ENCODE peak calls at places on chromosome 6, in five cellular contexts. One of them, this sample, is unnamed.
A peak's percentile ranks its signal among the peaks of the same experiment; 100 is the strongest.

GRCh38 chr6:7052441-7052936 is 55.3 kb upstream of the RREB1 start:
- DNase-seq in amygdala: peak; percentile 14
- DNase-seq in RCC 7860: peak; percentile 13
- DNase-seq in HL-60: peak; percentile 63
- DNase-seq in H7: peak; percentile 79
- DNase-seq in this sample: no peak

GRCh38 chr6:24257282-24257681 is 100.6 kb downstream of the DCDC2 start:
- DNase-seq in amygdala: no peak
- DNase-seq in H7: peak; percentile 26
- DNase-seq in HL-60: no peak
- DNase-seq in RCC 7860: no peak
- DNase-seq in this sample: no peak

GRCh38 chr6:122730775-122731386 is 48.6 kb upstream of the FABP7 start:
- DNase-seq in H7: no peak
- DNase-seq in amygdala: no peak
- DNase-seq in HL-60: no peak
- DNase-seq in RCC 7860: peak; percentile 10
- DNase-seq in this sample: no peak

GRCh38 chr6:39085129-39085528 is 29.9 kb downstream of the SAYSD1 start:
- DNase-seq in H7: peak; percentile 50
- DNase-seq in RCC 7860: no peak
- DNase-seq in amygdala: no peak
- DNase-seq in HL-60: no peak
- DNase-seq in this sample: no peak

GRCh38 chr6:14440891-14441358 is 323.4 kb downstream of the CD83 start:
- DNase-seq in amygdala: no peak
- DNase-seq in RCC 7860: no peak
- DNase-seq in HL-60: no peak
- DNase-seq in H7: no peak
- DNase-seq in this sample: no peak

GRCh38 chr6:100988391-100988999 is 107.4 kb upstream of the ASCC3 start:
- DNase-seq in HL-60: no peak
- DNase-seq in H7: no peak
- DNase-seq in RCC 7860: no peak
- DNase-seq in amygdala: no peak
- DNase-seq in this sample: peak; percentile 2

GRCh38 chr6:169498887-169499513 is 202.8 kb downstream of the WDR27 start:
- DNase-seq in HL-60: no peak
- DNase-seq in H7: no peak
- DNase-seq in RCC 7860: no peak
- DNase-seq in amygdala: no peak
- DNase-seq in this sample: no peak

GRCh38 chr6:153208706-153209105 is 77.6 kb upstream of the RGS17 start:
- DNase-seq in H7: no peak
- DNase-seq in HL-60: no peak
- DNase-seq in amygdala: peak; percentile 1
- DNase-seq in RCC 7860: no peak
- DNase-seq in this sample: no peak

GRCh38 chr6:158232445-158233213 is 64.5 kb downstream of the GTF2H5 start:
- DNase-seq in HL-60: peak; percentile 31
- DNase-seq in amygdala: peak; percentile 25
- DNase-seq in H7: peak; percentile 84
- DNase-seq in RCC 7860: peak; percentile 28
- DNase-seq in this sample: no peak

GRCh38 chr6:152206072-152206818 is 398.8 kb downstream of the ESR1 start:
- DNase-seq in amygdala: no peak
- DNase-seq in HL-60: no peak
- DNase-seq in RCC 7860: no peak
- DNase-seq in H7: peak; percentile 6
- DNase-seq in this sample: no peak

GRCh38 chr6:110255356-110255755 is 75.1 kb downstream of the CDC40 start:
- DNase-seq in amygdala: no peak
- DNase-seq in H7: peak; percentile 33
- DNase-seq in HL-60: no peak
- DNase-seq in RCC 7860: no peak
- DNase-seq in this sample: no peak

GRCh38 chr6:34142046-34142445 is 3.8 kb downstream of the GRM4 start:
- DNase-seq in H7: no peak
- DNase-seq in RCC 7860: no peak
- DNase-seq in HL-60: no peak
- DNase-seq in amygdala: no peak
- DNase-seq in this sample: no peak

GRCh38 chr6:106133040-106133439 is 46.9 kb downstream of the PRDM1 start:
- DNase-seq in HL-60: no peak
- DNase-seq in H7: no peak
- DNase-seq in amygdala: no peak
- DNase-seq in RCC 7860: no peak
- DNase-seq in this sample: no peak

GRCh38 chr6:85390775-85391174 is 59.1 kb upstream of the NT5E start:
- DNase-seq in HL-60: no peak
- DNase-seq in H7: no peak
- DNase-seq in RCC 7860: peak; percentile 13
- DNase-seq in amygdala: no peak
- DNase-seq in this sample: no peak

GRCh38 chr6:136823128-136823660 is 802 bp downstream of the PEX7 start:
- DNase-seq in HL-60: no peak
- DNase-seq in RCC 7860: no peak
- DNase-seq in amygdala: no peak
- DNase-seq in H7: no peak
- DNase-seq in this sample: peak; percentile 25

This sample was measured in C1 segment of cervical spinal cord.